ENCODE peak calls at places on chromosomes 12 and 14, in six cellular contexts. R is G401, F is H54, T is HS-5, V is activated T-cell treated with anti-CD3 and anti-CD28 coated beads for 1 hour, O is T follicular helper cell. J is an unnamed sample.

GRCh38 chr12:54259194-54260011 is 20.5 kb downstream of the CBX5 start:
- DNase-seq in R (peak; percentile 78), F (peak; percentile 73), T (peak; percentile 74), V (peak; percentile 20), O (peak; percentile 14), J (peak; percentile 56)

GRCh38 chr14:77268989-77269595 is 1.9 kb downstream of the NGB start:
- DNase-seq in R (no peak), F (no peak), T (no peak), V (no peak), O (no peak), J (no peak)

GRCh38 chr12:75842119-75842518 is 189.5 kb downstream of the PHLDA1 start:
- DNase-seq in R (peak; percentile 53), F (no peak), T (no peak), V (no peak), O (no peak), J (peak; percentile 4)

GRCh38 chr12:62625238-62625637 is 158.6 kb downstream of the MON2 start:
- DNase-seq in R (no peak), F (no peak), T (no peak), V (no peak), O (no peak), J (no peak)

GRCh38 chr12:77760271-77761025 is 70.2 kb upstream of the NAV3 start:
- DNase-seq in R (no peak), F (no peak), T (no peak), V (no peak), O (no peak), J (no peak)

GRCh38 chr12:105431537-105431936 is 101.0 kb downstream of the C12orf75 start:
- DNase-seq in R (no peak), F (no peak), T (no peak), V (no peak), O (no peak), J (no peak)

GRCh38 chr12:65643595-65644386 is 180.5 kb upstream of the HMGA2 start:
- DNase-seq in R (peak; percentile 42), F (no peak), T (no peak), V (no peak), O (no peak), J (no peak)

GRCh38 chr12:105369014-105369413 is 38.5 kb downstream of the C12orf75 start:
- DNase-seq in R (no peak), F (no peak), T (peak; percentile 22), V (no peak), O (no peak), J (no peak)

GRCh38 chr12:54522213-54522612 is 24.7 kb downstream of the NCKAP1L start:
- DNase-seq in R (no peak), F (no peak), T (peak; percentile 6), V (no peak), O (no peak), J (no peak)

GRCh38 chr12:8057291-8057690 is 8.9 kb downstream of the C3AR1 start:
- DNase-seq in R (no peak), F (no peak), T (no peak), V (no peak), O (no peak), J (no peak)

GRCh38 chr12:6205144-6205539 is 4.9 kb downstream of the CD9 start:
- DNase-seq in R (no peak), F (no peak), T (no peak), V (no peak), O (no peak), J (no peak)

GRCh38 chr14:58280954-58281787 is 17.2 kb upstream of the ARID4A start:
- DNase-seq in R (peak; percentile 46), F (no peak), T (peak; percentile 63), V (no peak), O (no peak), J (peak; percentile 49)

GRCh38 chr14:76136476-76137160 is 15.1 kb upstream of the GPATCH2L start:
- DNase-seq in R (no peak), F (no peak), T (no peak), V (no peak), O (no peak), J (no peak)

GRCh38 chr14:105938055-105938863 is 411.9 kb downstream of the TMEM121 start:
- DNase-seq in R (no peak), F (no peak), T (no peak), V (no peak), O (no peak), J (no peak)

GRCh38 chr12:78034025-78034424 is 203.3 kb downstream of the NAV3 start:
- DNase-seq in R (no peak), F (no peak), T (no peak), V (no peak), O (no peak), J (no peak)

GRCh38 chr12:88111074-88111652 is 30.7 kb downstream of the CEP290 start:
- DNase-seq in R (peak; percentile 60), F (peak; percentile 1), T (peak; percentile 26), V (no peak), O (no peak), J (peak; percentile 32)

GRCh38 chr14:91325211-91325610 is 80.7 kb upstream of the GPR68 start:
- DNase-seq in R (no peak), F (no peak), T (no peak), V (no peak), O (no peak), J (no peak)

GRCh38 chr14:93859957-93860356 is 67.2 kb upstream of the FAM181A start:
- DNase-seq in R (peak; percentile 17), F (no peak), T (no peak), V (no peak), O (no peak), J (no peak)

GRCh38 chr12:115251727-115252126 is 567.8 kb upstream of the TBX3 start:
- DNase-seq in R (no peak), F (no peak), T (no peak), V (no peak), O (no peak), J (no peak)

GRCh38 chr12:132513070-132513398 is 23.1 kb downstream of the FBRSL1 start:
- DNase-seq in R (no peak), F (no peak), T (no peak), V (no peak), O (no peak), J (no peak)

GRCh38 chr12:32273063-32273521 is 126.3 kb upstream of the FGD4 start:
- DNase-seq in R (no peak), F (no peak), T (no peak), V (no peak), O (no peak), J (no peak)

GRCh38 chr12:47012552-47012951 is 66.9 kb upstream of the PCED1B start:
- DNase-seq in R (no peak), F (no peak), T (no peak), V (no peak), O (no peak), J (no peak)

GRCh38 chr14:36944307-36945010 is 227.9 kb downstream of the SLC25A21 start:
- DNase-seq in R (no peak), F (no peak), T (no peak), V (no peak), O (no peak), J (no peak)

GRCh38 chr14:61565836-61566536 is 129.3 kb upstream of the HIF1A start:
- DNase-seq in R (no peak), F (no peak), T (no peak), V (no peak), O (no peak), J (no peak)

GRCh38 chr12:76623929-76624328 is 64.4 kb upstream of the OSBPL8 start:
- DNase-seq in R (no peak), F (no peak), T (peak; percentile 72), V (no peak), O (no peak), J (no peak)

GRCh38 chr14:89357655-89358297 is 59.3 kb downstream of the FOXN3 start:
- DNase-seq in R (no peak), F (no peak), T (no peak), V (no peak), O (no peak), J (no peak)

GRCh38 chr14:88154321-88154720 is 149.4 kb downstream of the GPR65 start:
- DNase-seq in R (no peak), F (no peak), T (no peak), V (no peak), O (no peak), J (no peak)

GRCh38 chr14:35558680-35559079 is 24.7 kb downstream of the INSM2 start:
- DNase-seq in R (peak; percentile 63), F (no peak), T (no peak), V (no peak), O (no peak), J (peak; percentile 25)

GRCh38 chr14:37172024-37172869 is at the start of gene SLC25A21:
- DNase-seq in R (peak; percentile 58), F (no peak), T (no peak), V (no peak), O (no peak), J (peak; percentile 22)

GRCh38 chr14:61812347-61813100 is 50.3 kb downstream of the SNAPC1 start:
- DNase-seq in R (no peak), F (no peak), T (no peak), V (no peak), O (no peak), J (no peak)

GRCh38 chr12:122187466-122187865 is 4.5 kb downstream of the LRRC43 start:
- DNase-seq in R (no peak), F (no peak), T (no peak), V (no peak), O (no peak), J (no peak)

GRCh38 chr12:49637401-49637800 is 14.0 kb downstream of the PRPF40B start:
- DNase-seq in R (peak; percentile 56), F (no peak), T (no peak), V (no peak), O (no peak), J (peak; percentile 32)